ENCODE peak calls at places on chromosomes 2 and 18, in eight cellular contexts. Z is H1, J is transverse colon, S is K562, A is spleen, Y is endothelial cell of umbilical vein, P is SK-N-SH, U is sigmoid colon. R is an unnamed sample.

GRCh38 chr2:101080214-101081068 is 70.7 kb downstream of the TBC1D8 start:
- DNase-seq in U (no peak), S (no peak), P (no peak), Y (no peak), J (peak), Z (no peak), A (no peak), R (no peak)

GRCh38 chr2:43318791-43319190 is 92.4 kb upstream of the ZFP36L2 start:
- DNase-seq in Y (peak), A (no peak), Z (no peak), S (no peak), U (no peak), J (no peak), P (no peak), R (no peak)

GRCh38 chr2:219124379-219125110 is 36.1 kb downstream of the NHEJ1 start:
- DNase-seq in S (peak), P (no peak), U (no peak), Y (no peak), A (no peak), Z (no peak), J (peak), R (no peak)

GRCh38 chr18:56891116-56891515 is 240.0 kb downstream of the WDR7 start:
- DNase-seq in A (no peak), S (no peak), Z (no peak), Y (peak), U (no peak), J (no peak), P (no peak), R (no peak)

GRCh38 chr18:78785706-78786105 is 193.9 kb upstream of the SALL3 start:
- DNase-seq in S (no peak), P (no peak), A (no peak), Y (no peak), U (no peak), Z (no peak), J (no peak), R (no peak)

GRCh38 chr2:57720728-57721627 is 325.6 kb upstream of the VRK2 start:
- DNase-seq in J (peak), A (no peak), U (no peak), Y (peak), P (peak), S (peak), Z (peak), R (no peak)

GRCh38 chr2:200357845-200358244 is 51.4 kb downstream of the SPATS2L start:
- DNase-seq in U (no peak), Y (no peak), J (no peak), S (no peak), Z (no peak), P (no peak), A (no peak), R (no peak)

GRCh38 chr2:88614497-88615157 is 12.6 kb downstream of the EIF2AK3 start:
- DNase-seq in Y (no peak), P (no peak), S (no peak), A (no peak), Z (no peak), U (no peak), J (no peak), R (no peak)

GRCh38 chr2:9740382-9741040 is 102.8 kb upstream of the TAF1B start:
- DNase-seq in Z (no peak), J (no peak), U (no peak), Y (no peak), A (no peak), P (no peak), S (no peak), R (no peak)

GRCh38 chr2:188495990-188496431 is 204.3 kb downstream of the GULP1 start:
- DNase-seq in P (peak), J (no peak), Z (no peak), Y (no peak), A (no peak), U (no peak), S (peak), R (no peak)

GRCh38 chr2:86000938-86001312 is 104.8 kb downstream of the POLR1A start:
- DNase-seq in U (no peak), P (no peak), Y (no peak), S (peak), J (no peak), A (peak), Z (no peak), R (no peak)

GRCh38 chr2:102334471-102334870 is 21.1 kb upstream of the IL18R1 start:
- DNase-seq in P (no peak), A (no peak), J (no peak), S (no peak), Y (peak), Z (no peak), U (no peak), R (no peak)

GRCh38 chr2:74524955-74525716 is 895 bp downstream of the DQX1 start:
- DNase-seq in J (no peak), Y (no peak), Z (no peak), S (no peak), A (peak), U (no peak), P (no peak), R (no peak)

GRCh38 chr2:188360485-188361263 is 69.0 kb downstream of the GULP1 start:
- DNase-seq in A (no peak), Y (no peak), Z (no peak), U (no peak), S (peak), P (no peak), J (no peak), R (no peak)

GRCh38 chr18:33923980-33924379 is 300.7 kb downstream of the NOL4 start:
- DNase-seq in Z (no peak), A (no peak), J (no peak), S (no peak), P (peak), Y (no peak), U (no peak), R (no peak)

GRCh38 chr18:50863840-50864239 is 15.1 kb upstream of the ME2 start:
- DNase-seq in Z (no peak), U (no peak), P (no peak), A (no peak), S (no peak), Y (no peak), J (no peak), R (no peak)

GRCh38 chr18:7447629-7448028 is 119.5 kb upstream of the PTPRM start:
- DNase-seq in A (no peak), U (no peak), Z (no peak), Y (no peak), P (no peak), J (no peak), S (no peak), R (no peak)

GRCh38 chr2:173715483-173715882 is 249.7 kb downstream of the SP3 start:
- DNase-seq in Z (no peak), P (no peak), J (no peak), Y (no peak), U (no peak), A (no peak), S (no peak), R (no peak)

GRCh38 chr2:112843836-112844235 is 7.3 kb upstream of the IL1B start:
- DNase-seq in J (no peak), S (no peak), U (no peak), Z (no peak), P (no peak), A (no peak), Y (no peak), R (no peak)

GRCh38 chr2:223884399-223884798 is 47.0 kb upstream of the AP1S3 start:
- DNase-seq in A (no peak), S (no peak), Z (no peak), J (no peak), Y (no peak), P (no peak), U (no peak), R (no peak)

GRCh38 chr2:26873584-26873983 is 25.7 kb downstream of the DPYSL5 start:
- DNase-seq in Y (no peak), U (no peak), J (no peak), S (no peak), Z (no peak), P (no peak), A (no peak), R (no peak)
- H3K4me3 ChIP-seq in Y (no peak), U (no peak), J (no peak), S (no peak), Z (no peak), P (no peak), A (no peak), R (no peak)

GRCh38 chr2:235964787-235965390 is 203.3 kb downstream of the GBX2 start:
- DNase-seq in S (no peak), P (no peak), J (no peak), U (peak), A (peak), Z (no peak), Y (no peak), R (no peak)

GRCh38 chr2:235966932-235967331 is 201.3 kb downstream of the GBX2 start:
- DNase-seq in J (no peak), P (no peak), A (peak), U (peak), S (no peak), Y (no peak), Z (no peak), R (no peak)

GRCh38 chr2:235968616-235969324 is 199.4 kb downstream of the GBX2 start:
- DNase-seq in S (no peak), J (no peak), Z (no peak), Y (no peak), P (no peak), U (peak), A (peak), R (no peak)

GRCh38 chr2:235967358-235967757 is 200.8 kb downstream of the GBX2 start:
- DNase-seq in J (no peak), A (no peak), Z (no peak), Y (no peak), P (no peak), U (no peak), S (no peak), R (no peak)

GRCh38 chr2:235966396-235966795 is 201.8 kb downstream of the GBX2 start:
- DNase-seq in P (no peak), A (peak), J (no peak), Y (no peak), S (no peak), U (peak), Z (no peak), R (no peak)
- TF ChIP-seq POLR2AphosphoS5 in P (no peak), A (no peak), J (no peak), Y (no peak), S (no peak), U (no peak), Z (no peak), R (no peak)

DNA sequence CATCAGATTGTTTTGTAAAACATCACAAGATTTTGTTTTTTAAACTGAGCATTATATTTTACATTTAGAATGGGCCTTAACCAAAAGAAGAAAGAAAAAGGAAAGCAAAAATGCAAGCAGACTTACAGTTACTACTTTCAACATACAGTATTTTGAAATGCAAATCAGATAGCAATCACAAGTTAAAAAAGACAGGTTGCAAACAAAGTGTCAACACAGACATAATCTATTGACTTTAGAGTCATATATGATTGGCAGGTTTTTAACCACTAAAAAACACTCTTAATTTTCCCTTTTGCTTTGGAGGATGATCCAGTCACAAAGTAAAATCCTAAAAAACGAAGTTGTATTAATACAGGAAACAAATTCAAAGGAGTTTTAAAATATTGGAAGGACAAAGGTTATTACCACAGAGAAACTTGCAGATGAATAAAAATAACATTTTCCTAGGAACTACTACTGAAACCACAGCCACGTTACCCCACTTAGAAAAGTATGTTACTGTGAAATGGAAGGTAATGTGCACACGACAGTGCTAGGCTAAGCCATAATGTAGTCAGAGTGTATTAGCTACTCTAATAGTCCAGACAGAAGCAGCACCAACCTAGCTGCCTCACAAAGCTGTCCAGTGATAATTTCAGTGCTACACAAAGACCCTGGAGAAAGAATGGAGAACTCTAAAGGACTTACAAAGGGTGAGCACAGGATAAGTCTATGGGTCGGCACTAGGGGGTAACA is 22.9 kb downstream of the DARS1 start:
- DNase-seq in U (no peak), P (no peak), S (no peak), Y (no peak), Z (no peak), A (no peak), J (no peak), R (no peak)
- H3K4me3 ChIP-seq in U (no peak), P (no peak), S (no peak), Y (no peak), Z (no peak), A (no peak), J (no peak), R (no peak)

GRCh38 chr18:58315041-58315440 is 271.0 kb downstream of the NEDD4L start:
- DNase-seq in J (no peak), A (no peak), Z (no peak), S (no peak), P (no peak), Y (no peak), U (no peak), R (no peak)

GRCh38 chr18:58316400-58316942 is 272.4 kb downstream of the NEDD4L start:
- DNase-seq in S (no peak), J (no peak), A (no peak), P (no peak), Z (no peak), U (no peak), Y (no peak), R (no peak)

GRCh38 chr18:58315739-58316215 is 271.8 kb downstream of the NEDD4L start:
- DNase-seq in Z (no peak), S (no peak), J (peak), P (no peak), Y (peak), A (no peak), U (no peak), R (no peak)

GRCh38 chr18:58313491-58314032 is 269.5 kb downstream of the NEDD4L start:
- DNase-seq in J (peak), A (no peak), Z (no peak), P (no peak), U (no peak), Y (no peak), S (no peak), R (no peak)

GRCh38 chr18:58314284-58314683 is 270.3 kb downstream of the NEDD4L start:
- DNase-seq in S (peak), Y (peak), A (no peak), U (peak), Z (no peak), J (peak), P (no peak), R (no peak)
- TF ChIP-seq POLR2AphosphoS5 in S (no peak), Y (no peak), A (no peak), U (peak), Z (no peak), J (peak), P (no peak), R (peak)

R was measured in vagina.